ENCODE peak calls at places on chromosomes 2 and 18, in four cellular contexts. O is WERI-Rb-1, R is mesothelial cell of epicardium, D is tibial artery. K is an unnamed sample.

GRCh38 chr18:62329676-62330454 is 4.8 kb downstream of the TNFRSF11A start:
- DNase-seq in O (no peak), R (no peak), D (peak; percentile 67), K (peak; percentile 74)

GRCh38 chr2:43737097-43737854 is 36.6 kb upstream of the DYNC2LI1 start:
- DNase-seq in O (no peak), R (no peak), D (peak; percentile 79), K (no peak)

GRCh38 chr2:98464772-98465310 is 20.2 kb downstream of the INPP4A start:
- DNase-seq in O (peak; percentile 22), R (no peak), D (no peak), K (no peak)

GRCh38 chr18:61196745-61197144 is 136.5 kb upstream of the CDH20 start:
- DNase-seq in O (no peak), R (no peak), D (no peak), K (no peak)

GRCh38 chr2:220315098-220315785 is 687.8 kb downstream of the SLC4A3 start:
- DNase-seq in O (no peak), R (no peak), D (no peak), K (no peak)

GRCh38 chr2:125837108-125837507 is 818.9 kb upstream of the GYPC start:
- DNase-seq in O (no peak), R (no peak), D (no peak), K (no peak)

GRCh38 chr18:46755315-46756171 is 1.3 kb downstream of the ST8SIA5 start:
- DNase-seq in O (no peak), R (no peak), D (no peak), K (no peak)

GRCh38 chr2:43420310-43420903 is 175.4 kb downstream of the THADA start:
- DNase-seq in O (no peak), R (no peak), D (no peak), K (no peak)

GRCh38 chr2:230680463-230681195 is 32.0 kb upstream of the CAB39 start:
- DNase-seq in O (no peak), R (no peak), D (no peak), K (no peak)

GRCh38 chr2:223027442-223027841 is 24.5 kb upstream of the KCNE4 start:
- DNase-seq in O (no peak), R (no peak), D (no peak), K (peak; percentile 19)

GRCh38 chr2:36701391-36701795 is 4.9 kb downstream of the VIT start:
- DNase-seq in O (no peak), R (no peak), D (no peak), K (no peak)
- TF ChIP-seq CTCF in O (no peak), R (peak; percentile 52), D (no peak), K (no peak)

DNA sequence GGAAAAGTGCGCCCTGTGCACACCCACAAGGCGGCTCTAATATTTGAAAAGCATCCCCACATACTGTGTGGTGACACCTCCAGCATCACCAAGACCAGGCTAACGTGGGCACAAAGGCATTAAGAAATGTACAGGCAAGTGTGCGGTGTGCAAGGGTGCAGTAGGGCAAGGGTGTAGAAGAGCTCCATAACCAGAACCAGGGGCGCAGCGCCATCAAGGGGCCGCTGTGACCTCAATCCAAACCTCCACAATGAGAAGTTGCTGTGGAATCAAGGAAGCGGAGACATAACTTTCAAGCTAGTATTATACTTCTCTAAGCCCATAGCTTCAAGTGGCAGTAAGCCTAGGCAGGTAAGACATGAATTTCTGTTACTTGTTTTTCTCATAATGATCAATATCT is 13.0 kb downstream of the L3MBTL4 start:
- DNase-seq in O (no peak), R (no peak), D (no peak), K (no peak)
- TF ChIP-seq CTCF in O (peak; percentile 61), R (no peak), D (no peak), K (no peak)

DNA sequence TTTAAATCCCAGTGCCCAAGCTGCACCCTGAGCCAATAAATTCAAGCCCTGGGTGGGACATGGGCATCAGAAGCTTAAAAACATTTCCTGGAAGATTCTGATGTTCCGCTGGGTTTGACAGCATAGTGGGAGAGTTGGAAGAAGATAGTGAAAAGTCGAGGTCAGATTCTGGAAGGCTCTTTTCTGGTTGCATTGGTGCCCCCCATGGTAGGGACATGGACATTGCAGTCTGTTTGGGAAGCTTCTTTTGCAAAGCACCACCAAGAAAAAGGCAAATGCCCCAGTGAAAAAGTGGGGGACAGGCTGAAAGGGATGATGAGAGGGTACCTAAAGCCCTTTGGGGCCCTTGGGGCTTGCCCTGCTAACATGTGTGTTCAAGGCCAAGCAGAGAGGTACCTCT is 21.0 kb downstream of the MERTK start:
- DNase-seq in O (no peak), R (no peak), D (no peak), K (no peak)
- TF ChIP-seq CTCF in O (peak; percentile 30), R (no peak), D (no peak), K (no peak)

GRCh38 chr18:44680271-44681038 is at the start of gene SETBP1:
- DNase-seq in O (peak; percentile 57), R (peak; percentile 63), D (peak; percentile 92), K (peak; percentile 44)
- TF ChIP-seq CTCF in O (no peak), R (no peak), D (no peak), K (no peak)

DNA sequence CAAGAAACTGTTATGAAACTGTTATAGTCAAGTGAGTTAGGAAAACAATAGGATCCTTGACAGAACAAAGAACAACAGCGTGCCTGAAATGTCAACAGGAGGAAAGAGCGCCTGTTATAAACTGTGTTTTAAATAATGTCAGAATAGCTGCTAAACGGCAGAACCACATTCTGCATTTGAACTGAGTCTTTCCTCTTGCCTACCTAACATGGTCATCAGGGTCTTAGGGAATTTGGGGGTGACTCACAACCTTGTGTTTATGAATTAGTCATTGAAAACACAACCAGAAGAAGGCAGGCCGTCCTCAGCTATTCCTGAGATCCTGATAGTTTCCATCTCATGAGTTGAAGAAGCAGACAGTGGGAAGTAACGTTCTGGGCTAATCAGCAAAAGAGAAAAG is 222.0 kb upstream of the FN1 start:
- DNase-seq in O (no peak), R (no peak), D (no peak), K (peak; percentile 4)
- TF ChIP-seq CTCF in O (no peak), R (no peak), D (no peak), K (no peak)

GRCh38 chr2:62412347-62412742 is 93.7 kb downstream of the TMEM17 start:
- DNase-seq in O (no peak), R (no peak), D (no peak), K (no peak)

GRCh38 chr2:62409442-62409841 is 96.6 kb downstream of the TMEM17 start:
- DNase-seq in O (no peak), R (no peak), D (no peak), K (no peak)

GRCh38 chr2:62407838-62408589 is 98.0 kb downstream of the TMEM17 start:
- DNase-seq in O (no peak), R (no peak), D (no peak), K (no peak)

GRCh38 chr2:62410926-62411456 is 95.0 kb downstream of the TMEM17 start:
- DNase-seq in O (no peak), R (no peak), D (no peak), K (no peak)

GRCh38 chr2:62410015-62410453 is 96.0 kb downstream of the TMEM17 start:
- DNase-seq in O (no peak), R (no peak), D (no peak), K (no peak)
- TF ChIP-seq CTCF in O (peak; percentile 4), R (no peak), D (no peak), K (no peak)

K was measured in Calu3.